ENCODE peak calls at places on chromosome 18, in eight cellular contexts. Q, M, Z, I, F, B, J and C are unnamed samples.

GRCh38 chr18:68991281-68991680 is 193.4 kb downstream of the CCDC102B start:
- DNase-seq in Q (peak; percentile 95), I (no peak), M (no peak), J (no peak), Z (peak; percentile 43), F (no peak), B (no peak), C (peak; percentile 60)

GRCh38 chr18:62952807-62953206 is 237.5 kb downstream of the PHLPP1 start:
- DNase-seq in J (no peak), B (no peak), Q (no peak), I (no peak), M (no peak), Z (no peak), F (no peak), C (no peak)

GRCh38 chr18:30556112-30556511 is 486.4 kb downstream of the DSC3 start:
- DNase-seq in I (no peak), J (no peak), Q (no peak), B (no peak), F (no peak), Z (no peak), M (no peak), C (no peak)

GRCh38 chr18:44458777-44459176 is 221.9 kb upstream of the SETBP1 start:
- DNase-seq in Q (no peak), F (no peak), J (no peak), B (no peak), M (peak; percentile 92), I (no peak), Z (peak; percentile 88), C (peak; percentile 88)

GRCh38 chr18:48060346-48060745 is 129.9 kb upstream of the SMAD2 start:
- DNase-seq in Q (no peak), F (no peak), B (peak; percentile 41), Z (no peak), I (no peak), J (no peak), M (no peak), C (no peak)

GRCh38 chr18:5311273-5312009 is 15.9 kb upstream of the ZBTB14 start:
- DNase-seq in M (no peak), F (no peak), J (no peak), I (no peak), B (no peak), Z (no peak), Q (no peak), C (no peak)

GRCh38 chr18:29191263-29191662 is 1014.3 kb upstream of the CDH2 start:
- DNase-seq in M (peak; percentile 21), I (no peak), Z (no peak), B (no peak), F (no peak), Q (peak; percentile 30), J (no peak), C (peak; percentile 3)

GRCh38 chr18:45856526-45856925 is 31.1 kb downstream of the SIGLEC15 start:
- DNase-seq in M (peak; percentile 15), J (no peak), I (no peak), F (no peak), B (no peak), Z (peak; percentile 86), Q (no peak), C (peak; percentile 79)

GRCh38 chr18:6558770-6559169 is 144.1 kb upstream of the L3MBTL4 start:
- DNase-seq in F (no peak), I (no peak), J (no peak), Q (no peak), M (no peak), B (no peak), Z (no peak), C (no peak)

GRCh38 chr18:45012286-45012685 is 331.6 kb downstream of the SETBP1 start:
- DNase-seq in Z (no peak), J (no peak), B (no peak), M (peak; percentile 18), I (no peak), F (no peak), Q (peak; percentile 15), C (no peak)

GRCh38 chr18:61496374-61496773 is 163.1 kb downstream of the CDH20 start:
- DNase-seq in B (no peak), Q (no peak), J (no peak), M (no peak), F (no peak), Z (no peak), I (no peak), C (no peak)

GRCh38 chr18:43277164-43277600 is at the start of gene SYT4:
- DNase-seq in F (no peak), M (peak; percentile 45), I (no peak), Z (peak; percentile 74), Q (peak; percentile 72), B (no peak), J (peak; percentile 49), C (peak; percentile 62)

GRCh38 chr18:10421859-10422258 is 32.6 kb upstream of the APCDD1 start:
- DNase-seq in F (no peak), Q (no peak), B (no peak), Z (no peak), I (no peak), M (peak; percentile 45), J (no peak), C (peak; percentile 93)

GRCh38 chr18:32049393-32050161 is 31.0 kb downstream of the RNF125 start:
- DNase-seq in M (peak; percentile 17), Q (peak; percentile 26), J (peak; percentile 27), I (no peak), F (peak; percentile 79), B (peak; percentile 68), Z (no peak), C (peak; percentile 52)

DNA sequence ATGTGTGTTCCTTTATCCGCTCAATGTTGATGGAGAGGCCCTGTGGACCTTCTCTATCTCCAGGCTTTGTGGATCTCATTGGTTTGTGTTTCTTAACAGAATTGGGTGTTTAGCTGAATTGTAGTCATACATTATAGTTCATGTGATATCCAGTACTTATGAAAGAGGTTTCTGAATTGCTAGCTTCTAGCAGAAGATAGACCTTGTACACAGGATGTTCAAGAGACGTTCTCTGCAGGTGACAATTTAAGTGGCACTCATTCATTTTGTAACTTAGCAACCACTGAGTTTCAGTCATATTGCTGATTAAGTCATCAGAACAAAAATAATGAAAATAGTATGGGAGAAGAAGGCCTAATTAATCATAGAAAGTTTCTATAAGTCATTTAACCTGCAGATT is 279.2 kb downstream of the ALPK2 start:
- DNase-seq in J (no peak), M (no peak), Q (no peak), F (no peak), Z (no peak), B (no peak), I (no peak), C (no peak)
- H3K36me3 ChIP-seq in J (no peaks in the 10 kb centered on the region), M (peaks cover 11% of the 10 kb centered on the region), Q (no peaks in the 10 kb centered on the region), F (no peaks in the 10 kb centered on the region), Z (peaks cover 23% of the 10 kb centered on the region), B (no peaks in the 10 kb centered on the region), I (peaks cover 8% of the 10 kb centered on the region), C (peaks cover 28% of the 10 kb centered on the region)

DNA sequence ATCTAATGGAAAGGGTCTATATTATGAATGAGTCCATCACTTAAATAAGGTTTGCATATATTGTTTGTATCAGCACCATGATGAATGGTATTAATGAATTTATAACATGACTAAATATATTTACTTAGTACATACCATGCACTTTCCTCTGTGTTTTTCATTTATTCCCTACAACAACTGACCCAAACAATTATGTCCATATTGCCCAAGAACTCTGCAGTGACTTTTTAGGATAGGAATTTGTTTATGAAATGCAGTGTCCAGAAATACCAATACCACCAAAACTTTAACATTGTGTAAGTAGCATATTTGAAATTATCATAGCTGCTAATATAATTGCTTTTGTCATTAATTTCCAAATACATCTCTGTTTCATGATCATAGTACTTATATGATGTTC is 119.7 kb downstream of the WDR7 start:
- DNase-seq in B (no peak), J (no peak), F (no peak), Z (no peak), M (no peak), Q (no peak), I (no peak), C (no peak)
- H3K36me3 ChIP-seq in B (no peaks in the 10 kb centered on the region), J (no peaks in the 10 kb centered on the region), F (no peaks in the 10 kb centered on the region), Z (no peaks in the 10 kb centered on the region), M (no peaks in the 10 kb centered on the region), Q (no peaks in the 10 kb centered on the region), I (no peaks in the 10 kb centered on the region), C (no peaks in the 10 kb centered on the region)

GRCh38 chr18:79738565-79739439 is 58.9 kb upstream of the KCNG2 start:
- DNase-seq in F (peak; percentile 29), I (no peak), Z (no peak), B (peak; percentile 60), M (no peak), Q (no peak), J (no peak), C (no peak)

GRCh38 chr18:79739440-79739778 is 58.3 kb upstream of the KCNG2 start:
- DNase-seq in Q (no peak), Z (no peak), F (peak; percentile 19), B (peak; percentile 24), I (no peak), M (no peak), J (no peak), C (no peak)

GRCh38 chr18:79736846-79737245 is 57.2 kb downstream of the CTDP1 start:
- DNase-seq in B (no peak), M (no peak), F (peak; percentile 18), Z (no peak), Q (no peak), J (no peak), I (no peak), C (no peak)

GRCh38 chr18:79737426-79737825 is 57.8 kb downstream of the CTDP1 start:
- DNase-seq in J (no peak), M (no peak), Z (no peak), B (peak; percentile 48), I (no peak), Q (no peak), F (peak; percentile 23), C (no peak)

DNA sequence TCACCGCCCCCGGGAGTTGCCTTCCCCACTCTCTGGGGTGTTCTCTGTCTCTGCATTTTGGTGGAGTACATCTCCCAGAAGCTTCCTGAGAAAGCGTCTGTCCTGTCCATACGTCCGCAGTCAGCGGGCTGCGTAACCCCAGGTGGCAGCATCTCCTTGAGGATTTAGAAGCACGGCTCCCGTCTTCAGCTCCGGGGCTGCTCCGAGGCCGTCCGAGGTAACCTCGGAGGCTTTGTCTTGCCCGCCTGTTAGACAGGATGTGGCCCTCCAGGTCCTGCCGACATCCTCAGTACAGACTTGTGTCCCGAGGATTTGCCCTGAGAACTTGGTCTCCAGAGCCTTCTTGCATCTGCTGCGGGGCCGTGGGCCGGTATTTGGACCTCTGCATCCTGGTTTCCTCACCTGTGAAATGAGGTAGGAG is 58.4 kb downstream of the CTDP1 start:
- DNase-seq in M (no peak), B (peak; percentile 54), I (no peak), F (peak; percentile 26), J (no peak), Q (no peak), Z (no peak), C (no peak)
- H3K36me3 ChIP-seq in M (peaks cover 15% of the 10 kb centered on the region), B (peaks cover 86% of the 10 kb centered on the region), I (peaks cover 2% of the 10 kb centered on the region), F (peaks cover 8% of the 10 kb centered on the region), J (no peaks in the 10 kb centered on the region), Q (peaks cover 12% of the 10 kb centered on the region), Z (peaks cover 57% of the 10 kb centered on the region), C (peaks cover 6% of the 10 kb centered on the region)

DNA sequence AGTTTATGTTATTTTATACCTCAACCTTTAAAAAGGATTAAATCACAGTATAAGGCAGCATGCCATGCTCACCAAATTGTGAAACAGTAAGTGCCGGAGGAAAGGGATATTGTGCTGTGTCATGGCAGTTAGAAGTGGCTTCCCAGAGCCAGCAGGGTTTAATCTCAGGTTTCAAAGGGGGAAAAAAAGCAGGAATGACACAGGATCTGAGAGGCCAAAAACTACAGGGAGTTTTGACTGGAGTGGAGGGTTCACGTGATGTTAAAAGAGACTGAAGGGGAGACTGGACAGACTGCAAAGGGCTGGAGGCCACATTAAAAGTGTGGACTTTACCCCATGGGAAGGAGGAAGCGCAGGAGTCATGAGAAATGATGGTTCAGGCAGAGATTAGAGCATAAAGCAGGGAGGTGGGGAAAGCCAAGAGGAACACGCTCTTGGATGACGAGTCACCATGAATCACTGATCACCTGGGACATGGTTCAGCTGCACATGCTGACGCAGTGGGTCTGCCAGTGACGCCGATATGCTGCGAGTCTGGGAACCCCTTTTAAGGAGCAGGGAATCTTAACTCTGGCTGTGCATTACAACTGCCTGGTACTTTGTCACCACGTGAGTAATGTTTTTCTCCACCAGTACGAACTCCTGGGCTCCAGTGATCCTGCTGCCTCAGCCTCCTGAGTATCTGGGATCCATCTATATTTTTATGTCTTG is 6.1 kb downstream of the CHMP1B start:
- DNase-seq in I (peak; percentile 95), M (peak; percentile 100), F (peak; percentile 81), Q (peak; percentile 30), B (peak; percentile 94), Z (peak; percentile 100), J (peak; percentile 51), C (peak; percentile 100)
- H3K36me3 ChIP-seq in I (no peaks in the 10 kb centered on the region), M (no peaks in the 10 kb centered on the region), F (no peaks in the 10 kb centered on the region), Q (no peaks in the 10 kb centered on the region), B (peaks cover 11% of the 10 kb centered on the region), Z (no peaks in the 10 kb centered on the region), J (no peaks in the 10 kb centered on the region), C (no peaks in the 10 kb centered on the region)